ENCODE peak calls at places on chromosomes 1 and 21, in eight cellular contexts. N is activated CD8-positive, alpha-beta memory T cell treated with anti-CD3 and anti-CD28 coated beads, Interleukin-2, amount 50 U/mL, for 48 hours; L is Ammon's horn; F is hepatic stellate cell; T is right cardiac atrium; M is A673; O is endothelial cell; R is stimulated activated naive B cell treated with anti-CD40 and anti-IgM and Interleukin-4, amounts not matched to agents 10 μg/mL and 1 μg/mL and 100 μg/mL, for 72 hours. J is an unnamed sample.

GRCh38 chr1:18681423-18681835 is 50.8 kb downstream of the PAX7 start:
- DNase-seq in L (peak; percentile 5), M (peak; percentile 85), F (peak; percentile 52), O (peak; percentile 24), R (no peak), T (no peak), N (no peak), J (peak; percentile 11)

GRCh38 chr1:62025154-62025553 is 169.5 kb upstream of the L1TD1 start:
- DNase-seq in M (no peak), L (no peak), F (no peak), R (no peak), O (no peak), T (no peak), N (no peak), J (no peak)

GRCh38 chr1:27037518-27037917 is 24.9 kb upstream of the TENT5B start:
- DNase-seq in R (no peak), M (no peak), T (no peak), F (no peak), L (no peak), N (no peak), O (no peak), J (no peak)

GRCh38 chr1:105934806-105935205 is 1121.7 kb upstream of the PRMT6 start:
- DNase-seq in T (no peak), L (no peak), N (no peak), F (no peak), R (no peak), M (peak; percentile 6), O (no peak), J (no peak)

GRCh38 chr1:39178541-39179431 is 25.7 kb upstream of the MACF1 start:
- DNase-seq in F (peak; percentile 46), O (no peak), R (no peak), M (no peak), T (no peak), L (no peak), N (no peak), J (no peak)

GRCh38 chr1:195604287-195604686 is 1004.0 kb downstream of the KCNT2 start:
- DNase-seq in O (no peak), R (no peak), M (no peak), F (no peak), T (no peak), L (no peak), N (no peak), J (no peak)

GRCh38 chr21:42922918-42923317 is 2.5 kb downstream of the ERVH48-1 start:
- DNase-seq in F (no peak), T (no peak), L (no peak), M (no peak), R (no peak), O (no peak), N (no peak), J (no peak)

GRCh38 chr1:219958875-219959417 is 30.6 kb upstream of the SLC30A10 start:
- DNase-seq in L (no peak), F (no peak), N (no peak), O (no peak), T (no peak), M (no peak), R (no peak), J (no peak)

GRCh38 chr1:211493865-211494653 is 2.1 kb upstream of the RD3 start:
- DNase-seq in M (no peak), O (no peak), F (no peak), R (no peak), T (no peak), N (no peak), L (no peak), J (no peak)

GRCh38 chr1:38370716-38371504 is 324.3 kb upstream of the POU3F1 start:
- DNase-seq in O (no peak), L (no peak), M (peak; percentile 52), N (no peak), R (no peak), T (no peak), F (no peak), J (no peak)

GRCh38 chr1:61481313-61481712 is 243.6 kb downstream of the TM2D1 start:
- DNase-seq in M (no peak), R (no peak), N (no peak), T (no peak), O (no peak), L (no peak), F (no peak), J (no peak)

GRCh38 chr1:172720325-172720724 is 61.4 kb downstream of the FASLG start:
- DNase-seq in R (no peak), N (no peak), L (no peak), T (no peak), M (no peak), F (no peak), O (no peak), J (no peak)

GRCh38 chr1:60866251-60866650 is 216.1 kb upstream of the NFIA start:
- DNase-seq in F (no peak), O (no peak), N (no peak), T (no peak), R (no peak), M (no peak), L (no peak), J (no peak)

GRCh38 chr1:183222909-183223308 is 36.8 kb downstream of the LAMC2 start:
- DNase-seq in F (no peak), T (no peak), N (no peak), L (no peak), M (no peak), O (no peak), R (no peak), J (no peak)

GRCh38 chr1:74771913-74772515 is 39.1 kb downstream of the TYW3 start:
- DNase-seq in M (peak; percentile 72), N (no peak), R (no peak), O (peak; percentile 38), F (no peak), T (no peak), L (peak; percentile 75), J (peak; percentile 74)

GRCh38 chr1:231200417-231201031 is 38.7 kb downstream of the TRIM67 start:
- DNase-seq in L (no peak), T (no peak), R (no peak), M (no peak), F (no peak), O (no peak), N (no peak), J (no peak)

GRCh38 chr1:100671604-100672003 is 47.9 kb upstream of the VCAM1 start:
- DNase-seq in F (no peak), L (no peak), M (no peak), O (no peak), N (no peak), R (no peak), T (no peak), J (no peak)

GRCh38 chr1:114367810-114368209 is 143.2 kb downstream of the TRIM33 start:
- DNase-seq in F (no peak), O (no peak), R (no peak), M (no peak), T (no peak), L (no peak), N (no peak), J (no peak)

GRCh38 chr21:19034041-19034440 is 630.5 kb upstream of the TMPRSS15 start:
- DNase-seq in F (no peak), R (no peak), O (no peak), N (no peak), T (no peak), M (no peak), L (no peak), J (no peak)

GRCh38 chr1:26959722-26960624 is at the start of gene KDF1:
- DNase-seq in T (no peak), R (peak; percentile 10), F (no peak), L (no peak), O (no peak), M (no peak), N (peak; percentile 59), J (no peak)

GRCh38 chr1:236545621-236546169 is 21.9 kb downstream of the LGALS8 start:
- DNase-seq in M (no peak), N (no peak), L (no peak), O (no peak), F (no peak), T (no peak), R (no peak), J (no peak)

GRCh38 chr1:225890346-225891228 is 1.6 kb upstream of the LEFTY1 start:
- DNase-seq in T (no peak), F (no peak), O (no peak), N (no peak), L (no peak), R (no peak), M (no peak), J (no peak)

GRCh38 chr1:53495608-53496345 is 36.6 kb downstream of the DMRTB1 start:
- DNase-seq in F (no peak), L (no peak), O (no peak), M (no peak), T (no peak), N (no peak), R (no peak), J (no peak)

GRCh38 chr1:108961198-108961597 is 2.1 kb downstream of the CLCC1 start:
- DNase-seq in F (no peak), M (no peak), T (no peak), L (no peak), R (no peak), N (no peak), O (no peak), J (no peak)

GRCh38 chr1:85707267-85707989 is 805 bp downstream of the ZNHIT6 start:
- DNase-seq in T (no peak), R (no peak), F (no peak), N (no peak), O (no peak), L (no peak), M (no peak), J (peak; percentile 6)

GRCh38 chr1:24909388-24909898 is 20.6 kb downstream of the RUNX3 start:
- DNase-seq in T (peak; percentile 78), M (peak; percentile 57), O (peak; percentile 74), F (peak; percentile 90), N (no peak), R (no peak), L (peak; percentile 59), J (peak; percentile 37)